ENCODE peak calls at places on chromosomes 2 and 18, in four cellular contexts. K is fibroblast of pulmonary artery, F is NCI-H1436, Y is GM20000. U is an unnamed sample.

GRCh38 chr2:120546077-120546864 is 189.4 kb upstream of the GLI2 start:
- DNase-seq in K (peak), F (no peak), Y (no peak), U (no peak)

GRCh38 chr2:205681836-205682238 is 464 bp upstream of the NRP2 start:
- DNase-seq in K (peak), F (no peak), Y (peak), U (no peak)

GRCh38 chr2:176647325-176648155 is 378.3 kb downstream of the MTX2 start:
- DNase-seq in K (no peak), F (no peak), Y (no peak), U (no peak)

GRCh38 chr2:239264838-239265651 is 135.8 kb downstream of the HDAC4 start:
- DNase-seq in K (peak), F (peak), Y (peak), U (no peak)

GRCh38 chr2:71306762-71307161 is 24.8 kb upstream of the ZNF638 start:
- DNase-seq in K (peak), F (no peak), Y (no peak), U (no peak)

GRCh38 chr2:8202139-8202538 is 479.7 kb upstream of the ID2 start:
- DNase-seq in K (no peak), F (peak), Y (peak), U (no peak)

GRCh38 chr18:25177631-25178030 is 174.3 kb downstream of the ZNF521 start:
- DNase-seq in K (no peak), F (no peak), Y (no peak), U (no peak)

GRCh38 chr2:43300781-43301586 is 74.6 kb upstream of the ZFP36L2 start:
- DNase-seq in K (no peak), F (no peak), Y (no peak), U (no peak)

GRCh38 chr2:1538663-1539062 is 125.4 kb downstream of the TPO start:
- DNase-seq in K (peak), F (peak), Y (no peak), U (no peak)

GRCh38 chr2:18599509-18600254 is 10.3 kb upstream of the NT5C1B start:
- DNase-seq in K (peak), F (no peak), Y (no peak), U (no peak)

GRCh38 chr2:119490653-119491195 is 33.6 kb downstream of the SCTR start:
- DNase-seq in K (no peak), F (no peak), Y (no peak), U (no peak)

GRCh38 chr2:110852051-110852450 is 119.7 kb downstream of the ACOXL start:
- DNase-seq in K (no peak), F (no peak), Y (no peak), U (no peak)

GRCh38 chr2:239290618-239291504 is 110.0 kb downstream of the HDAC4 start:
- DNase-seq in K (no peak), F (peak), Y (no peak), U (no peak)

GRCh38 chr2:131016826-131017596 is 76.2 kb downstream of the FAM168B start:
- DNase-seq in K (peak), F (no peak), Y (no peak), U (peak)

GRCh38 chr18:3447035-3447894 is 2.7 kb upstream of the TGIF1 start:
- DNase-seq in K (peak), F (no peak), Y (peak), U (no peak)

GRCh38 chr18:50074404-50074803 is 120.5 kb downstream of the MYO5B start:
- DNase-seq in K (no peak), F (no peak), Y (no peak), U (no peak)

GRCh38 chr2:7744827-7745226 is 827.6 kb downstream of the RNF144A start:
- DNase-seq in K (no peak), F (no peak), Y (no peak), U (no peak)

GRCh38 chr2:88211809-88212154 is 41.6 kb downstream of the THNSL2 start:
- DNase-seq in K (no peak), F (no peak), Y (no peak), U (no peak)

GRCh38 chr2:158142568-158143332 is 41.1 kb downstream of the UPP2 start:
- DNase-seq in K (peak), F (no peak), Y (no peak), U (no peak)

GRCh38 chr2:15205562-15205961 is 355.6 kb downstream of the NBAS start:
- DNase-seq in K (no peak), F (no peak), Y (no peak), U (no peak)

GRCh38 chr18:55343396-55344073 is 244.5 kb downstream of the TCF4 start:
- DNase-seq in K (peak), F (no peak), Y (no peak), U (no peak)

U was measured in caudate nucleus.